ENCODE peak calls at places on chromosomes 11 and 22, in six cellular contexts. One of them, this sample, is unnamed.

GRCh38 chr11:128544625-128545024 is 42.7 kb downstream of the ETS1 start:
- DNase-seq in NCI-H2081: peak; percentile 56
- DNase-seq in GDM1: no peak
- DNase-seq in stimulated activated CD8-positive, alpha-beta memory T cell treated with anti-CD3 and anti-CD28 coated beads, Interleukin-12 subunit alpha, Interleukin-12 subunit beta, amount 100 ng/mL, for 1 hour: no peak
- DNase-seq in CD8-positive, alpha-beta memory T cell: no peak
- DNase-seq in left ventricle myocardium inferior: no peak
- DNase-seq in this sample: no peak

GRCh38 chr22:19554834-19555404 is 30.7 kb upstream of the CLDN5 start:
- DNase-seq in NCI-H2081: no peak
- DNase-seq in GDM1: no peak
- DNase-seq in stimulated activated CD8-positive, alpha-beta memory T cell treated with anti-CD3 and anti-CD28 coated beads, Interleukin-12 subunit alpha, Interleukin-12 subunit beta, amount 100 ng/mL, for 1 hour: no peak
- DNase-seq in CD8-positive, alpha-beta memory T cell: no peak
- DNase-seq in left ventricle myocardium inferior: no peak
- DNase-seq in this sample: peak; percentile 16

GRCh38 chr11:102730036-102730815 is 5.5 kb upstream of the MMP8 start:
- DNase-seq in NCI-H2081: no peak
- DNase-seq in GDM1: no peak
- DNase-seq in stimulated activated CD8-positive, alpha-beta memory T cell treated with anti-CD3 and anti-CD28 coated beads, Interleukin-12 subunit alpha, Interleukin-12 subunit beta, amount 100 ng/mL, for 1 hour: no peak
- DNase-seq in CD8-positive, alpha-beta memory T cell: no peak
- DNase-seq in left ventricle myocardium inferior: no peak
- DNase-seq in this sample: no peak

GRCh38 chr22:27537481-27537891 is 264.1 kb downstream of the MN1 start:
- DNase-seq in NCI-H2081: no peak
- DNase-seq in GDM1: no peak
- DNase-seq in stimulated activated CD8-positive, alpha-beta memory T cell treated with anti-CD3 and anti-CD28 coated beads, Interleukin-12 subunit alpha, Interleukin-12 subunit beta, amount 100 ng/mL, for 1 hour: no peak
- DNase-seq in CD8-positive, alpha-beta memory T cell: no peak
- DNase-seq in left ventricle myocardium inferior: peak; percentile 58
- DNase-seq in this sample: no peak

GRCh38 chr11:125689460-125689859 is 8.8 kb upstream of the ACRV1 start:
- DNase-seq in NCI-H2081: no peak
- DNase-seq in GDM1: no peak
- DNase-seq in stimulated activated CD8-positive, alpha-beta memory T cell treated with anti-CD3 and anti-CD28 coated beads, Interleukin-12 subunit alpha, Interleukin-12 subunit beta, amount 100 ng/mL, for 1 hour: no peak
- DNase-seq in CD8-positive, alpha-beta memory T cell: no peak
- DNase-seq in left ventricle myocardium inferior: no peak
- DNase-seq in this sample: no peak

GRCh38 chr11:106614280-106614679 is 404.0 kb downstream of the GUCY1A2 start:
- DNase-seq in NCI-H2081: no peak
- DNase-seq in GDM1: no peak
- DNase-seq in stimulated activated CD8-positive, alpha-beta memory T cell treated with anti-CD3 and anti-CD28 coated beads, Interleukin-12 subunit alpha, Interleukin-12 subunit beta, amount 100 ng/mL, for 1 hour: no peak
- DNase-seq in CD8-positive, alpha-beta memory T cell: no peak
- DNase-seq in left ventricle myocardium inferior: no peak
- DNase-seq in this sample: no peak

GRCh38 chr11:102849319-102849718 is 5.9 kb upstream of the MMP3 start:
- DNase-seq in NCI-H2081: no peak
- DNase-seq in GDM1: no peak
- DNase-seq in stimulated activated CD8-positive, alpha-beta memory T cell treated with anti-CD3 and anti-CD28 coated beads, Interleukin-12 subunit alpha, Interleukin-12 subunit beta, amount 100 ng/mL, for 1 hour: no peak
- DNase-seq in CD8-positive, alpha-beta memory T cell: no peak
- DNase-seq in left ventricle myocardium inferior: no peak
- DNase-seq in this sample: no peak

GRCh38 chr11:61815790-61816735 is 740 bp downstream of the FADS1 start:
- DNase-seq in NCI-H2081: peak; percentile 63
- DNase-seq in GDM1: peak; percentile 33
- DNase-seq in stimulated activated CD8-positive, alpha-beta memory T cell treated with anti-CD3 and anti-CD28 coated beads, Interleukin-12 subunit alpha, Interleukin-12 subunit beta, amount 100 ng/mL, for 1 hour: no peak
- DNase-seq in CD8-positive, alpha-beta memory T cell: peak; percentile 37
- DNase-seq in left ventricle myocardium inferior: peak; percentile 73
- DNase-seq in this sample: peak; percentile 49

GRCh38 chr11:34182425-34182824 is 77.0 kb downstream of the NAT10 start:
- DNase-seq in NCI-H2081: no peak
- DNase-seq in GDM1: no peak
- DNase-seq in stimulated activated CD8-positive, alpha-beta memory T cell treated with anti-CD3 and anti-CD28 coated beads, Interleukin-12 subunit alpha, Interleukin-12 subunit beta, amount 100 ng/mL, for 1 hour: no peak
- DNase-seq in CD8-positive, alpha-beta memory T cell: no peak
- DNase-seq in left ventricle myocardium inferior: no peak
- DNase-seq in this sample: no peak

GRCh38 chr11:83054904-83055380 is 16.8 kb downstream of the RAB30 start:
- DNase-seq in NCI-H2081: peak; percentile 74
- DNase-seq in GDM1: no peak
- DNase-seq in stimulated activated CD8-positive, alpha-beta memory T cell treated with anti-CD3 and anti-CD28 coated beads, Interleukin-12 subunit alpha, Interleukin-12 subunit beta, amount 100 ng/mL, for 1 hour: no peak
- DNase-seq in CD8-positive, alpha-beta memory T cell: no peak
- DNase-seq in left ventricle myocardium inferior: no peak
- DNase-seq in this sample: no peak

GRCh38 chr22:49351761-49352221 is 475.9 kb downstream of the BRD1 start:
- DNase-seq in NCI-H2081: no peak
- DNase-seq in GDM1: no peak
- DNase-seq in stimulated activated CD8-positive, alpha-beta memory T cell treated with anti-CD3 and anti-CD28 coated beads, Interleukin-12 subunit alpha, Interleukin-12 subunit beta, amount 100 ng/mL, for 1 hour: no peak
- DNase-seq in CD8-positive, alpha-beta memory T cell: no peak
- DNase-seq in left ventricle myocardium inferior: no peak
- DNase-seq in this sample: no peak

GRCh38 chr11:67507242-67507890 is 596 bp downstream of the CDK2AP2 start:
- DNase-seq in NCI-H2081: no peak
- DNase-seq in GDM1: no peak
- DNase-seq in stimulated activated CD8-positive, alpha-beta memory T cell treated with anti-CD3 and anti-CD28 coated beads, Interleukin-12 subunit alpha, Interleukin-12 subunit beta, amount 100 ng/mL, for 1 hour: no peak
- DNase-seq in CD8-positive, alpha-beta memory T cell: no peak
- DNase-seq in left ventricle myocardium inferior: peak; percentile 68
- DNase-seq in this sample: peak; percentile 64

GRCh38 chr22:17097062-17097461 is 12.3 kb downstream of the IL17RA start:
- DNase-seq in NCI-H2081: no peak
- DNase-seq in GDM1: no peak
- DNase-seq in stimulated activated CD8-positive, alpha-beta memory T cell treated with anti-CD3 and anti-CD28 coated beads, Interleukin-12 subunit alpha, Interleukin-12 subunit beta, amount 100 ng/mL, for 1 hour: no peak
- DNase-seq in CD8-positive, alpha-beta memory T cell: no peak
- DNase-seq in left ventricle myocardium inferior: no peak
- DNase-seq in this sample: no peak

GRCh38 chr22:41311487-41311886 is 10.2 kb downstream of the ZC3H7B start:
- DNase-seq in NCI-H2081: no peak
- DNase-seq in GDM1: no peak
- DNase-seq in stimulated activated CD8-positive, alpha-beta memory T cell treated with anti-CD3 and anti-CD28 coated beads, Interleukin-12 subunit alpha, Interleukin-12 subunit beta, amount 100 ng/mL, for 1 hour: no peak
- DNase-seq in CD8-positive, alpha-beta memory T cell: no peak
- DNase-seq in left ventricle myocardium inferior: no peak
- DNase-seq in this sample: no peak

GRCh38 chr22:22061085-22062077 is 78.8 kb upstream of the TOP3B start:
- DNase-seq in NCI-H2081: peak; percentile 5
- DNase-seq in GDM1: no peak
- DNase-seq in stimulated activated CD8-positive, alpha-beta memory T cell treated with anti-CD3 and anti-CD28 coated beads, Interleukin-12 subunit alpha, Interleukin-12 subunit beta, amount 100 ng/mL, for 1 hour: no peak
- DNase-seq in CD8-positive, alpha-beta memory T cell: no peak
- DNase-seq in left ventricle myocardium inferior: peak; percentile 24
- DNase-seq in this sample: peak; percentile 17

GRCh38 chr22:20226760-20227350 is 41.3 kb downstream of the RTN4R start:
- DNase-seq in NCI-H2081: no peak
- DNase-seq in GDM1: no peak
- DNase-seq in stimulated activated CD8-positive, alpha-beta memory T cell treated with anti-CD3 and anti-CD28 coated beads, Interleukin-12 subunit alpha, Interleukin-12 subunit beta, amount 100 ng/mL, for 1 hour: no peak
- DNase-seq in CD8-positive, alpha-beta memory T cell: no peak
- DNase-seq in left ventricle myocardium inferior: no peak
- DNase-seq in this sample: no peak

GRCh38 chr11:86745571-86745970 is 54.8 kb upstream of the PRSS23 start:
- DNase-seq in NCI-H2081: no peak
- DNase-seq in GDM1: no peak
- DNase-seq in stimulated activated CD8-positive, alpha-beta memory T cell treated with anti-CD3 and anti-CD28 coated beads, Interleukin-12 subunit alpha, Interleukin-12 subunit beta, amount 100 ng/mL, for 1 hour: no peak
- DNase-seq in CD8-positive, alpha-beta memory T cell: no peak
- DNase-seq in left ventricle myocardium inferior: no peak
- DNase-seq in this sample: peak; percentile 47

GRCh38 chr22:37951305-37951704 is 2.1 kb downstream of the C22orf23 start:
- DNase-seq in NCI-H2081: no peak
- DNase-seq in GDM1: no peak
- DNase-seq in stimulated activated CD8-positive, alpha-beta memory T cell treated with anti-CD3 and anti-CD28 coated beads, Interleukin-12 subunit alpha, Interleukin-12 subunit beta, amount 100 ng/mL, for 1 hour: no peak
- DNase-seq in CD8-positive, alpha-beta memory T cell: no peak
- DNase-seq in left ventricle myocardium inferior: no peak
- DNase-seq in this sample: no peak

GRCh38 chr11:75276696-75277095 is 36.1 kb downstream of the TPBGL start:
- DNase-seq in NCI-H2081: no peak
- DNase-seq in GDM1: no peak
- DNase-seq in stimulated activated CD8-positive, alpha-beta memory T cell treated with anti-CD3 and anti-CD28 coated beads, Interleukin-12 subunit alpha, Interleukin-12 subunit beta, amount 100 ng/mL, for 1 hour: no peak
- DNase-seq in CD8-positive, alpha-beta memory T cell: no peak
- DNase-seq in left ventricle myocardium inferior: no peak
- DNase-seq in this sample: no peak

This sample was measured in brain microvascular endothelial cell.